ENCODE peak calls at places on chromosomes 5 and 9, in eight cellular contexts. L is GM10248; V is activated CD4-positive, alpha-beta T cell treated with anti-CD3 and anti-CD28 coated beads, Interleukin-2, amount 10 ng/mL, durations not matched to agents 7 days and 5 days; D is NCI-H1417; Y is putamen; N is mesothelial cell of epicardium; G is activated T-helper 1 cell treated with anti-CD3 and anti-CD28 coated beads, Interleukin-2, amount 50 U/mL, for 16 hours; O is ascending aorta. A is an unnamed sample.

GRCh38 chr5:97618721-97619120 is 435.7 kb upstream of the RIOK2 start:
- DNase-seq in Y (no peak), L (no peak), V (no peak), D (no peak), O (no peak), N (no peak), G (no peak), A (no peak)

GRCh38 chr5:180155331-180155881 is 53.6 kb downstream of the RASGEF1C start:
- DNase-seq in Y (no peak), G (no peak), L (no peak), O (no peak), D (no peak), N (no peak), V (no peak), A (no peak)

GRCh38 chr5:10151656-10152055 is 98.0 kb downstream of the ATPSCKMT start:
- DNase-seq in O (no peak), G (no peak), D (no peak), L (no peak), N (no peak), Y (no peak), V (no peak), A (no peak)

GRCh38 chr5:71623221-71623794 is 36.2 kb downstream of the MCCC2 start:
- DNase-seq in N (no peak), O (no peak), V (no peak), L (no peak), G (no peak), D (no peak), Y (peak), A (no peak)

GRCh38 chr9:70609542-70610286 is 195.3 kb upstream of the KLF9 start:
- DNase-seq in D (no peak), L (no peak), G (no peak), Y (no peak), O (no peak), N (no peak), V (no peak), A (no peak)

GRCh38 chr9:113425072-113425471 is 14.5 kb downstream of the C9orf43 start:
- DNase-seq in O (no peak), G (no peak), Y (no peak), D (no peak), L (no peak), N (no peak), V (no peak), A (no peak)

GRCh38 chr5:172941067-172941516 is 18.1 kb upstream of the RPL26L1 start:
- DNase-seq in O (no peak), Y (no peak), N (no peak), L (no peak), D (peak), V (no peak), G (no peak), A (no peak)

GRCh38 chr5:54610197-54610898 is 92.8 kb downstream of the SNX18 start:
- DNase-seq in G (no peak), O (no peak), N (no peak), Y (no peak), L (peak), V (peak), D (no peak), A (peak)

GRCh38 chr5:153629027-153629426 is 138.6 kb downstream of the GRIA1 start:
- DNase-seq in Y (peak), N (no peak), D (no peak), V (no peak), O (peak), L (no peak), G (no peak), A (no peak)

GRCh38 chr5:58200451-58200850 is 259.4 kb downstream of the PLK2 start:
- DNase-seq in D (no peak), V (no peak), G (no peak), O (no peak), Y (no peak), L (no peak), N (no peak), A (no peak)

GRCh38 chr5:96794757-96795156 is 13.0 kb downstream of the ERAP1 start:
- DNase-seq in G (no peak), Y (no peak), V (peak), L (no peak), O (no peak), D (no peak), N (no peak), A (no peak)

GRCh38 chr5:490116-491094 is 33.8 kb downstream of the SLC9A3 start:
- DNase-seq in G (no peak), O (no peak), D (no peak), V (no peak), L (no peak), Y (no peak), N (no peak), A (no peak)

GRCh38 chr5:127757576-127757975 is 54.4 kb downstream of the CCDC192 start:
- DNase-seq in V (peak), D (peak), Y (peak), L (peak), N (no peak), G (no peak), O (no peak), A (no peak)

GRCh38 chr5:163506726-163507125 is 1.3 kb downstream of the MAT2B start:
- DNase-seq in Y (no peak), G (no peak), D (peak), V (no peak), L (no peak), O (no peak), N (no peak), A (no peak)